ENCODE peak calls at places on chromosomes 4 and X, in four cellular contexts. N is astrocyte, G is transverse colon, A is endodermal cell. J is an unnamed sample.

GRCh38 chr4:189090174-189090814 is 850.4 kb upstream of the FRG1 start:
- DNase-seq in N (no peak), G (no peak), A (peak; percentile 66), J (peak; percentile 24)

GRCh38 chr4:8336412-8337075 is 67.0 kb downstream of the HTRA3 start:
- DNase-seq in N (no peak), G (no peak), A (no peak), J (no peak)

GRCh38 chrX:27555514-27555913 is 34.6 kb upstream of the DCAF8L2 start:
- DNase-seq in N (peak; percentile 2), G (no peak), A (no peak), J (peak; percentile 5)

GRCh38 chr4:5719329-5720055 is 8.5 kb downstream of the EVC start:
- DNase-seq in N (no peak), G (no peak), A (no peak), J (no peak)

GRCh38 chr4:20272411-20272872 is 20.7 kb downstream of the SLIT2 start:
- DNase-seq in N (peak; percentile 81), G (no peak), A (no peak), J (no peak)

GRCh38 chr4:38601244-38601915 is 62.6 kb upstream of the KLF3 start:
- DNase-seq in N (peak; percentile 59), G (no peak), A (no peak), J (no peak)

GRCh38 chrX:64229145-64229544 is 1.3 kb downstream of the ASB12 start:
- DNase-seq in N (no peak), G (peak; percentile 31), A (no peak), J (no peak)

GRCh38 chr4:11904117-11904535 is 475.4 kb upstream of the HS3ST1 start:
- DNase-seq in N (peak; percentile 15), G (peak; percentile 24), A (no peak), J (no peak)

GRCh38 chrX:49932786-49933185 is 10.4 kb downstream of the CLCN5 start:
- DNase-seq in N (no peak), G (no peak), A (no peak), J (no peak)

GRCh38 chrX:49934729-49935128 is 12.3 kb downstream of the CLCN5 start:
- DNase-seq in N (no peak), G (no peak), A (no peak), J (no peak)

GRCh38 chrX:49934148-49934547 is 11.8 kb downstream of the CLCN5 start:
- DNase-seq in N (no peak), G (no peak), A (no peak), J (no peak)

GRCh38 chrX:49930046-49930445 is 7.7 kb downstream of the CLCN5 start:
- DNase-seq in N (no peak), G (no peak), A (no peak), J (no peak)
- H3K27me3 ChIP-seq in N (no peaks in the 10 kb centered on the region), G (no peaks in the 10 kb centered on the region), A (no peaks in the 10 kb centered on the region), J (no peaks in the 10 kb centered on the region)

GRCh38 chrX:20756585-20756984 is 489.9 kb upstream of the RPS6KA3 start:
- DNase-seq in N (no peak), G (no peak), A (no peak), J (no peak)
- H3K4me1 ChIP-seq in N (no peaks in the 10 kb centered on the region), G (no peaks in the 10 kb centered on the region), A (no peaks in the 10 kb centered on the region), J (no peaks in the 10 kb centered on the region)

GRCh38 chrX:47743504-47743903 is 84.5 kb upstream of the UXT start:
- DNase-seq in N (peak; percentile 20), G (no peak), A (no peak), J (no peak)
- H3K27me3 ChIP-seq in N (no peaks in the 10 kb centered on the region), G (no peaks in the 10 kb centered on the region), A (no peaks in the 10 kb centered on the region), J (no peaks in the 10 kb centered on the region)

GRCh38 chr4:101126044-101126443 is 221.3 kb downstream of the PPP3CA start:
- DNase-seq in N (peak; percentile 73), G (no peak), A (no peak), J (no peak)

GRCh38 chr4:101122019-101122418 is 225.3 kb downstream of the PPP3CA start:
- DNase-seq in N (no peak), G (no peak), A (no peak), J (no peak)

GRCh38 chr4:101127176-101127790 is 220.0 kb downstream of the PPP3CA start:
- DNase-seq in N (no peak), G (no peak), A (no peak), J (no peak)

GRCh38 chr4:101125045-101125713 is 222.1 kb downstream of the PPP3CA start:
- DNase-seq in N (no peak), G (no peak), A (no peak), J (no peak)

GRCh38 chr4:101123231-101123630 is 224.1 kb downstream of the PPP3CA start:
- DNase-seq in N (peak; percentile 49), G (peak; percentile 19), A (no peak), J (no peak)
- H3K4me1 ChIP-seq in N (no peaks in the 10 kb centered on the region), G (no peaks in the 10 kb centered on the region), A (peaks cover 9% of the 10 kb centered on the region), J (no peaks in the 10 kb centered on the region)

DNA sequence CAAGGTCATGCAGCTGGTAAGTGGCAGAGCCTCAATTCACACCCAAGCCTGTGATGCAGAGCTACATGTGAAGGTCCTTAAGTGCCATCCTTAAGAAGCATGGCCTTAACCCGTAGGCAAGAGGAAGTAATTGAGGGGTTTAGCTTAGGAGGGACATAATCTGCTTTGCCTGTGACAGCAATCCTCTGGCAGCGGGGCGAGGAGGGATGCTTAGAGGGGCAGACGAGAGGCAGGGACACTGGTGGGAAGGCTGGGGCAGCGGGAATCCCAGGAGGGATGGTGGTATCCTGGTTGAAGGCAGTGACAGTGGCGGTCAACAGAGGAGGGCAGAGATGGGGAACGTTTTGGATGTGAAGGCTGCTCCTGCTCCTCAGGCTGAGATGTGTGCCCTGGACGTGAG is 88.1 kb downstream of the EFNB1 start:
- DNase-seq in N (no peak), G (no peak), A (no peak), J (no peak)
- H3K27me3 ChIP-seq in N (no peaks in the 10 kb centered on the region), G (no peaks in the 10 kb centered on the region), A (no peaks in the 10 kb centered on the region), J (no peaks in the 10 kb centered on the region)